ENCODE peak calls at places on chromosomes 12 and 14, in seven cellular contexts. W is mesothelial cell of epicardium, N is foreskin keratinocyte, S is lung, X is endodermal cell, U is left ventricle myocardium inferior, F is progenitor cell of endocrine pancreas. K is an unnamed sample.
A peak's percentile ranks its signal among the peaks of the same experiment; 100 is the strongest.

GRCh38 chr14:100653409-100653808 is 66.2 kb upstream of the BEGAIN start:
- DNase-seq in W (no peak), N (no peak), S (no peak), X (peak; percentile 80), U (no peak), F (no peak), K (no peak)

GRCh38 chr12:42786400-42786799 is 196.9 kb upstream of the PRICKLE1 start:
- DNase-seq in W (no peak), N (no peak), S (no peak), X (no peak), U (no peak), F (no peak), K (no peak)

GRCh38 chr14:104321151-104322130 is 183.1 kb downstream of the KIF26A start:
- DNase-seq in W (no peak), N (no peak), S (no peak), X (peak; percentile 35), U (no peak), F (no peak), K (no peak)

GRCh38 chr14:42523656-42524055 is 917.0 kb downstream of the LRFN5 start:
- DNase-seq in W (no peak), N (no peak), S (no peak), X (no peak), U (no peak), F (no peak), K (no peak)

GRCh38 chr12:75011120-75011519 is 198.5 kb downstream of the KCNC2 start:
- DNase-seq in W (no peak), N (peak; percentile 7), S (no peak), X (no peak), U (no peak), F (no peak), K (no peak)

GRCh38 chr12:124906606-124907261 is 7.7 kb downstream of the UBC start:
- DNase-seq in W (peak; percentile 58), N (peak; percentile 88), S (peak; percentile 93), X (peak; percentile 98), U (peak; percentile 66), F (peak; percentile 82), K (peak; percentile 80)

GRCh38 chr14:66315548-66315947 is 170.6 kb upstream of the CCDC196 start:
- DNase-seq in W (no peak), N (no peak), S (no peak), X (peak; percentile 64), U (no peak), F (no peak), K (no peak)

GRCh38 chr12:51678086-51678724 is 87.2 kb downstream of the SCN8A start:
- DNase-seq in W (no peak), N (peak; percentile 45), S (no peak), X (peak; percentile 85), U (no peak), F (no peak), K (no peak)

GRCh38 chr12:30457621-30458289 is 237.9 kb downstream of the IPO8 start:
- DNase-seq in W (no peak), N (peak; percentile 81), S (no peak), X (no peak), U (no peak), F (no peak), K (no peak)

GRCh38 chr12:3668479-3669165 is 84.3 kb downstream of the CRACR2A start:
- DNase-seq in W (no peak), N (no peak), S (no peak), X (no peak), U (peak; percentile 33), F (no peak), K (no peak)

GRCh38 chr14:73843296-73843695 is 8.3 kb upstream of the PTGR2 start:
- DNase-seq in W (no peak), N (no peak), S (no peak), X (no peak), U (no peak), F (no peak), K (no peak)

GRCh38 chr14:92654206-92654901 is 94.1 kb downstream of the LGMN start:
- DNase-seq in W (no peak), N (no peak), S (no peak), X (no peak), U (no peak), F (no peak), K (no peak)

GRCh38 chr14:39442293-39442692 is 10.1 kb upstream of the FBXO33 start:
- DNase-seq in W (no peak), N (no peak), S (no peak), X (no peak), U (no peak), F (no peak), K (no peak)

GRCh38 chr14:74616507-74616906 is 4.5 kb upstream of the LTBP2 start:
- DNase-seq in W (no peak), N (peak; percentile 94), S (no peak), X (peak; percentile 55), U (no peak), F (no peak), K (no peak)

GRCh38 chr12:102480401-102480800 is at the start of gene IGF1:
- DNase-seq in W (no peak), N (no peak), S (no peak), X (no peak), U (no peak), F (no peak), K (no peak)

GRCh38 chr12:88339966-88340365 is 197.9 kb downstream of the TMTC3 start:
- DNase-seq in W (no peak), N (peak; percentile 53), S (no peak), X (no peak), U (no peak), F (no peak), K (no peak)

GRCh38 chr14:96038558-96038919 is 623 bp upstream of the C14orf132 start:
- DNase-seq in W (no peak), N (peak; percentile 16), S (no peak), X (peak; percentile 56), U (no peak), F (no peak), K (no peak)

GRCh38 chr12:48972213-48973021 is 882 bp upstream of the WNT10B start:
- DNase-seq in W (no peak), N (no peak), S (no peak), X (peak; percentile 72), U (no peak), F (no peak), K (no peak)
- TF ChIP-seq CTCF in W (no peak), N (no peak), S (no peak), X (peak; percentile 46), U (no peak), F (no peak), K (no peak)

DNA sequence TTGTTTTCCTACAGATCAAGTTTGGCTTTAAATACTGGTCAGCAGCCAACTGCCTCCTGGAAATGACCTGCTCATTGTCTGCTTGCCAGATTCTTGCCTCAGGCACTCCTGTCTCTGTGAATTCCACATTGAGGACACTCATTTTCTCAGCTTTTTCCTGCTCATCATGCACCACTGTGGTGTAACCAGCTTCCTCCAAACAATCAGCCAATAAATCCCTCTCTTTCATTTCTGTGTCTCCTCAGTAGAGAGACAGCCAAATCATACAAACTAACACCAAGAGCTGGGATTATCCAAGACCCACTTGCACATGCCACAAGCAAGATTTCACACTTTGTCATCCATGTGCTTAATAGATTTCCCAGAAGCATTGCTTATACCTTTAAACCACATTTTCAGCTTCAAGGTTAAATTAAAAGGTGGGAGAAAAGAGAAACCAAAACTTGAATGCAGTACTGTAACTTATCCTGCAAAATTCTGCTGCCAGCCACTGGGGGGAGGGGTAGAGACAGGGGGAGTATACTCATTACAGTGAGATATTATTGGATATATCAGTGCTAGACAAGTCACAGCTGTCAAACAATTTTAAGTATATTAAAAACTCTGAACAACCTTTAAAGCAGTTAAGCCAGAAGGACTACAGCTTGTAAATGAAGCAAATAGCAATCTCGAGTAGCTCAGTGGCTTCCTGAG is 105.0 kb downstream of the PPP2R5E start:
- DNase-seq in W (peak; percentile 25), N (peak; percentile 90), S (peak; percentile 59), X (no peak), U (peak; percentile 38), F (no peak), K (peak; percentile 35)
- TF ChIP-seq CTCF in W (no peak), N (peak; percentile 52), S (no peak), X (peak; percentile 37), U (peak; percentile 29), F (no peak), K (no peak)

DNA sequence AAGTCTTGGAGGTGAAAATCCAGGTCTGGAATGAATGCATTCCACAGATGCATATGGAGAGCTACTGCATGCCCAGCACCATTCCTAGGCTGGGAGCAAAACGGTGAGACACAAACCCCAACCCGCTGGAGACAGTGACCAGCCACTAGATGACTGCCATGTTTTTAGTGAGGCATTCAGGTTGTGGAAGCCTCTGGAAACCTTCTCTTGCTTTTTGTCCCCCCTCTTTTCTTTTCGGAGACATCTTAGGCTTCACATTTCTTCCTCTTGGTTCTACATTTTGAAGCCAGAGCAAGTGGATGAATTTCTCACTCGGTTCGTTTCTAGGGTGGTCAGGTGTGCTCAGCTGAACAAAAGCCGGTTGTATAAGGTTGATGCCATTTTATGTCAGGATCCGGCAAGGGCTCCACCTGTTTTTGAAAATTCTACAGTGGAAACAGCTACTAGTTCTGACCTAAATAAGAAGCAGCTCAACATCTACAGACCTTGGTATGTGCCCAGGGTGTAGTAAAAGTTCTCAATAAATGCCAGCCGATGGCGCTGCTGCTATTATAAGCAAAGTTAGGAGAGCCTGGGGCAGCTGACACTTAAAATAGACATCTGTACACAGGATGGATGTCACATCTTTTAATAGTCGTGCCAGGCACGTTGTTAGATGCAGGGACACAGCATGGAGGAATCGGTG is 1.8 kb upstream of the ZNF839 start:
- DNase-seq in W (no peak), N (peak; percentile 26), S (no peak), X (no peak), U (peak; percentile 42), F (no peak), K (no peak)
- TF ChIP-seq CTCF in W (no peak), N (peak; percentile 47), S (no peak), X (peak; percentile 7), U (peak; percentile 23), F (no peak), K (no peak)

GRCh38 chr12:122201381-122201780 is 2.1 kb upstream of the B3GNT4 start:
- DNase-seq in W (no peak), N (no peak), S (no peak), X (peak; percentile 48), U (no peak), F (no peak), K (no peak)

GRCh38 chr12:122203301-122203967 is at the start of gene B3GNT4:
- DNase-seq in W (no peak), N (peak; percentile 53), S (peak; percentile 61), X (peak; percentile 93), U (peak; percentile 51), F (peak; percentile 42), K (no peak)

GRCh38 chr12:122199484-122200355 is 3.8 kb upstream of the B3GNT4 start:
- DNase-seq in W (no peak), N (no peak), S (no peak), X (peak; percentile 53), U (no peak), F (no peak), K (no peak)

GRCh38 chr12:122202017-122202416 is 1.5 kb upstream of the B3GNT4 start:
- DNase-seq in W (no peak), N (no peak), S (no peak), X (peak; percentile 20), U (no peak), F (no peak), K (no peak)

DNA sequence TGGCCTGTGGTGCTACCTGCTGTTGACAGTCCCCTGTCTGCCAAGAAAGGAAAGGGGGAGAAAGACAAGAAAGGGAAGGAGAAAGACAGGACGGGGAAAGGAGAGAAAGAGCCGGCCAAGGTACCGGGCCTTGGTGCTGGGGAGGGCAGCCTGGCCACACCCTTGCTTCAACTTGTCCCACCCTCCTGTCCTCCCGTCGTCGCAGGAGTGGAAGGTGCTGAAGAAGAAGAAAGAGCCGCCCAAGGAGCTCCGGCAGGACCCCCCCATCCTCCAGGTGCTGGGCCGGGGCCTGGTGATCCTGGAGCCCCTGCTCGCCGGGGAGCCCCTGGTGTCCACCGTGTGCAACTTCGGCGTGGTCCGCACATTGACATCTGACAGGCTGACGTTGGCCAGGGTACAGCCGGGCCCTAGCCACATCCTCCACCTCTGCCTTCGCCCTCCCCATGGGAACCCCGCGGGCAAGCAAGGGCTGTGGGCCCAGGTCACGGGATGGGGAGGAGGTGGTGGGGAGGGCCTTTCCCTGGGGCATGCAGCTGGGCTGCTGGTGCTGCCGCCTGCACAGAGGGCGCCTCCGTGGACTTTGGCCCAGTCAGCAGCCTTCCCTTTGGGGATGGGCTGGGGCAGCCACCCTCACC is 2.9 kb upstream of the B3GNT4 start:
- DNase-seq in W (no peak), N (no peak), S (no peak), X (peak; percentile 77), U (no peak), F (no peak), K (no peak)
- TF ChIP-seq CTCF in W (no peak), N (no peak), S (no peak), X (peak; percentile 61), U (no peak), F (peak; percentile 48), K (no peak)